ENCODE peak calls at places on chromosomes 11 and 22, in nine cellular contexts. S, C, Z, D, R, B, J, Q and U are unnamed samples.

GRCh38 chr22:23549198-23549595 is 30.9 kb downstream of the IGLL1 start:
- DNase-seq in S (no peak), C (no peak), Z (peak; percentile 42), D (no peak), R (no peak), B (peak; percentile 30), J (no peak), Q (no peak), U (no peak)

GRCh38 chr11:86245369-86246292 is 1.1 kb downstream of the EED start:
- DNase-seq in S (peak; percentile 55), C (peak; percentile 30), Z (no peak), D (no peak), R (peak; percentile 57), B (no peak), J (peak; percentile 6), Q (peak; percentile 72), U (no peak)

GRCh38 chr11:88402784-88403183 is 65.2 kb upstream of the CTSC start:
- DNase-seq in S (peak; percentile 75), C (no peak), Z (no peak), D (no peak), R (no peak), B (no peak), J (peak; percentile 77), Q (no peak), U (no peak)

GRCh38 chr11:69101100-69101791 is 52.5 kb downstream of the TPCN2 start:
- DNase-seq in S (peak; percentile 86), C (peak; percentile 87), Z (peak; percentile 93), D (peak; percentile 46), R (peak; percentile 63), B (peak; percentile 94), J (peak; percentile 73), Q (peak; percentile 96), U (peak; percentile 58)

GRCh38 chr11:65288706-65289536 is 25.7 kb upstream of the CDC42EP2 start:
- DNase-seq in S (no peak), C (no peak), Z (no peak), D (no peak), R (no peak), B (peak; percentile 68), J (no peak), Q (no peak), U (no peak)

GRCh38 chr11:61667684-61668320 is 12.4 kb upstream of the DAGLA start:
- DNase-seq in S (no peak), C (no peak), Z (no peak), D (no peak), R (no peak), B (no peak), J (no peak), Q (no peak), U (no peak)

GRCh38 chr22:45626198-45626651 is 45.4 kb upstream of the ATXN10 start:
- DNase-seq in S (no peak), C (peak; percentile 84), Z (peak; percentile 67), D (no peak), R (no peak), B (peak; percentile 56), J (no peak), Q (no peak), U (no peak)

GRCh38 chr22:35537252-35537651 is 3.4 kb upstream of the RASD2 start:
- DNase-seq in S (no peak), C (no peak), Z (no peak), D (no peak), R (no peak), B (no peak), J (no peak), Q (no peak), U (no peak)

GRCh38 chr11:58334708-58335107 is 24.2 kb downstream of the OR5B17 start:
- DNase-seq in S (peak; percentile 86), C (no peak), Z (no peak), D (no peak), R (no peak), B (no peak), J (peak; percentile 89), Q (no peak), U (no peak)

GRCh38 chr11:101434241-101434640 is 149.6 kb downstream of the TRPC6 start:
- DNase-seq in S (no peak), C (no peak), Z (no peak), D (no peak), R (no peak), B (no peak), J (no peak), Q (no peak), U (no peak)

GRCh38 chr11:90323289-90323688 is 100.4 kb upstream of the CHORDC1 start:
- DNase-seq in S (no peak), C (no peak), Z (no peak), D (no peak), R (no peak), B (no peak), J (no peak), Q (no peak), U (no peak)

GRCh38 chr22:46043816-46044717 is 67.1 kb upstream of the WNT7B start:
- DNase-seq in S (peak; percentile 67), C (peak; percentile 68), Z (peak; percentile 74), D (no peak), R (peak; percentile 32), B (peak; percentile 82), J (no peak), Q (peak; percentile 69), U (no peak)

GRCh38 chr11:21625982-21626381 is 566.9 kb upstream of the ANO5 start:
- DNase-seq in S (peak; percentile 2), C (peak; percentile 11), Z (no peak), D (peak; percentile 13), R (no peak), B (no peak), J (no peak), Q (no peak), U (no peak)

GRCh38 chr11:67436459-67437081 is 912 bp downstream of the PTPRCAP start:
- DNase-seq in S (no peak), C (peak; percentile 55), Z (no peak), D (no peak), R (peak; percentile 83), B (peak; percentile 48), J (no peak), Q (peak; percentile 81), U (peak; percentile 62)
- H3K4me3 ChIP-seq in S (no peak overlapping the region), C (no peak overlapping the region), Z (peak overlapping the region; percentile 40), D (no peak overlapping the region), R (peak overlapping the region; percentile 90), B (no peak overlapping the region), J (no peak overlapping the region), Q (no peak overlapping the region), U (peak overlapping the region; percentile 100)

GRCh38 chr22:36797334-36797733 is 19.5 kb downstream of the PVALB start:
- DNase-seq in S (no peak), C (no peak), Z (no peak), D (no peak), R (no peak), B (no peak), J (no peak), Q (no peak), U (no peak)

GRCh38 chr22:36798671-36799066 is 18.2 kb downstream of the PVALB start:
- DNase-seq in S (no peak), C (no peak), Z (no peak), D (no peak), R (no peak), B (no peak), J (no peak), Q (no peak), U (no peak)

GRCh38 chr22:36797988-36798670 is 18.7 kb downstream of the PVALB start:
- DNase-seq in S (no peak), C (no peak), Z (no peak), D (no peak), R (no peak), B (no peak), J (no peak), Q (no peak), U (no peak)

GRCh38 chr22:36795633-36796032 is 19.7 kb upstream of the IFT27 start:
- DNase-seq in S (no peak), C (no peak), Z (no peak), D (no peak), R (no peak), B (no peak), J (no peak), Q (no peak), U (no peak)

DNA sequence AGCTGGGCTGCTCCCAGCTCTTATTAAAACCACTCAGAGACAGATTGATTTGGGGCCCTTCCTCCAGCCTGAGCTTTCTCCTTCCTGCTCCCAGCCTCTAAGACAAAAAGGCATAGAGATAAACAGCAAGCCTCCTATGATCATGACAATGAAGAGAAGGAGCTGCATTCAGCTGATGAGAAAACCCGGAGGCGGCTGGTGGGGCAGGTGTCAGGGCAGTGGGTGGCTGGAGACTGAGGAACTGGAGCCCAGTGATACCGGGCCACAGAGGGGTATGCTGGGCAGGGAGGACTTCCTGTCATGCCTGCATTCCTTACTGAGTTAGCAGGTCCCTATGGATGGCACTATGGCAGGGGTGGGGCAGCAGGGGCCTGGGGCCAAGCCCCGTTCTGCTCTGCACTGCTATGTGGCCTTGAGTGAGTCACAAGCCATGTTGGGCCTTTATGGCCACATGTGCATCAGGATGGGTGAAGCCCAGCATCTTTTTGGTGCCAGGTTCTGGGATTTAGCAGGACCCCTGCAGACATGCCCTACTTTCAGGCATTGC is 20.1 kb downstream of the PVALB start:
- DNase-seq in S (no peak), C (no peak), Z (no peak), D (no peak), R (no peak), B (no peak), J (no peak), Q (peak; percentile 69), U (no peak)
- H3K4me3 ChIP-seq in S (no peak overlapping the region), C (no peak overlapping the region), Z (no peak overlapping the region), D (no peak overlapping the region), R (no peak overlapping the region), B (no peak overlapping the region), J (no peak overlapping the region), Q (no peak overlapping the region), U (no peak overlapping the region)

GRCh38 chr11:128695539-128696221 is 1.8 kb downstream of the FLI1 start:
- DNase-seq in S (peak; percentile 35), C (peak; percentile 50), Z (no peak), D (peak; percentile 57), R (peak; percentile 77), B (no peak), J (no peak), Q (peak; percentile 60), U (no peak)
- H3K4me3 ChIP-seq in S (peak overlapping the region; percentile 100), C (no peak overlapping the region), Z (peak overlapping the region; percentile 62), D (peak overlapping the region; percentile 60), R (peak overlapping the region; percentile 98), B (peak overlapping the region; percentile 64), J (peak overlapping the region; percentile 88), Q (peak overlapping the region; percentile 71), U (peak overlapping the region; percentile 82)

GRCh38 chr11:130188047-130188446 is 28.5 kb downstream of the ST14 start:
- DNase-seq in S (no peak), C (no peak), Z (no peak), D (no peak), R (no peak), B (no peak), J (no peak), Q (no peak), U (no peak)

GRCh38 chr11:130191896-130192295 is 32.3 kb downstream of the ST14 start:
- DNase-seq in S (no peak), C (no peak), Z (no peak), D (no peak), R (no peak), B (no peak), J (no peak), Q (no peak), U (no peak)

GRCh38 chr11:130188585-130189347 is 29.2 kb downstream of the ST14 start:
- DNase-seq in S (no peak), C (no peak), Z (no peak), D (no peak), R (no peak), B (no peak), J (no peak), Q (no peak), U (no peak)

GRCh38 chr11:130190371-130190881 is 30.8 kb downstream of the ST14 start:
- DNase-seq in S (no peak), C (peak; percentile 73), Z (no peak), D (no peak), R (no peak), B (no peak), J (no peak), Q (no peak), U (no peak)

GRCh38 chr11:130189492-130190210 is 30.1 kb downstream of the ST14 start:
- DNase-seq in S (no peak), C (peak; percentile 77), Z (no peak), D (no peak), R (no peak), B (no peak), J (no peak), Q (no peak), U (no peak)
- H3K4me3 ChIP-seq in S (no peak overlapping the region), C (no peak overlapping the region), Z (no peak overlapping the region), D (no peak overlapping the region), R (no peak overlapping the region), B (no peak overlapping the region), J (no peak overlapping the region), Q (no peak overlapping the region), U (no peak overlapping the region)